ENCODE peak calls at places on chromosomes 5 and 9, in eight cellular contexts. A is glutamatergic neuron, Y is right lobe of liver, Z is fibroblast of mammary gland, W is colonic mucosa, P is stomach, M is GM12878, V is pancreas. I is an unnamed sample.
A peak's percentile ranks its signal among the peaks of the same experiment; 100 is the strongest.

GRCh38 chr5:16179511-16179935 is at the start of gene MARCHF11:
- DNase-seq in A (peak; percentile 75), Y (no peak), Z (no peak), W (no peak), P (no peak), M (no peak), V (peak; percentile 73), I (no peak)

GRCh38 chr9:121692606-121693505 is 41.4 kb downstream of the DAB2IP start:
- DNase-seq in A (no peak), Y (no peak), Z (no peak), W (no peak), P (no peak), M (no peak), V (peak; percentile 52), I (peak; percentile 64)

GRCh38 chr5:78699565-78700143 is 51.1 kb upstream of the LHFPL2 start:
- DNase-seq in A (no peak), Y (no peak), Z (peak; percentile 95), W (peak; percentile 42), P (peak; percentile 57), M (no peak), V (no peak), I (peak; percentile 92)

GRCh38 chr9:110125207-110125751 is 82.7 kb downstream of the C9orf152 start:
- DNase-seq in A (peak; percentile 72), Y (peak; percentile 91), Z (peak; percentile 94), W (peak; percentile 94), P (peak; percentile 86), M (no peak), V (peak; percentile 86), I (peak; percentile 83)

GRCh38 chr9:127033784-127034183 is 88.7 kb downstream of the ANGPTL2 start:
- DNase-seq in A (no peak), Y (no peak), Z (peak; percentile 73), W (no peak), P (no peak), M (no peak), V (no peak), I (no peak)

GRCh38 chr5:91384671-91385430 is 1.7 kb upstream of the ARRDC3 start:
- DNase-seq in A (no peak), Y (no peak), Z (peak; percentile 94), W (peak; percentile 80), P (peak; percentile 40), M (peak; percentile 71), V (no peak), I (peak; percentile 71)

GRCh38 chr5:164597293-164597900 is 1092.0 kb downstream of the MAT2B start:
- DNase-seq in A (peak; percentile 55), Y (no peak), Z (no peak), W (no peak), P (no peak), M (no peak), V (no peak), I (peak; percentile 16)

GRCh38 chr5:6408260-6408596 is 29.9 kb upstream of the MED10 start:
- DNase-seq in A (no peak), Y (no peak), Z (no peak), W (no peak), P (no peak), M (no peak), V (no peak), I (no peak)

GRCh38 chr5:59583810-59584562 is 309.5 kb downstream of the PDE4D start:
- DNase-seq in A (no peak), Y (no peak), Z (no peak), W (peak; percentile 69), P (no peak), M (no peak), V (no peak), I (no peak)

GRCh38 chr9:129811967-129812363 is 9.0 kb downstream of the TOR1B start:
- DNase-seq in A (no peak), Y (no peak), Z (peak; percentile 65), W (no peak), P (no peak), M (no peak), V (no peak), I (no peak)

GRCh38 chr5:107484261-107484660 is 186.5 kb downstream of the EFNA5 start:
- DNase-seq in A (no peak), Y (no peak), Z (peak; percentile 29), W (no peak), P (no peak), M (no peak), V (no peak), I (no peak)

GRCh38 chr5:125829349-125829748 is 593.9 kb upstream of the GRAMD2B start:
- DNase-seq in A (no peak), Y (no peak), Z (no peak), W (no peak), P (no peak), M (no peak), V (no peak), I (no peak)

GRCh38 chr5:75006821-75007536 is 45.4 kb downstream of the GCNT4 start:
- DNase-seq in A (no peak), Y (no peak), Z (no peak), W (no peak), P (no peak), M (no peak), V (no peak), I (no peak)

GRCh38 chr9:68836788-68837187 is 131.7 kb downstream of the PIP5K1B start:
- DNase-seq in A (no peak), Y (no peak), Z (no peak), W (no peak), P (no peak), M (no peak), V (no peak), I (no peak)

GRCh38 chr5:6302684-6303083 is 75.7 kb downstream of the MED10 start:
- DNase-seq in A (no peak), Y (no peak), Z (no peak), W (no peak), P (no peak), M (no peak), V (no peak), I (no peak)

GRCh38 chr9:113556877-113557593 is 93.5 kb downstream of the RGS3 start:
- DNase-seq in A (no peak), Y (peak; percentile 14), Z (peak; percentile 71), W (no peak), P (no peak), M (no peak), V (peak; percentile 9), I (no peak)

GRCh38 chr5:72160959-72161358 is 53.7 kb downstream of the MAP1B start:
- DNase-seq in A (no peak), Y (no peak), Z (peak; percentile 99), W (no peak), P (no peak), M (no peak), V (no peak), I (no peak)

GRCh38 chr5:171484460-171484899 is 65.0 kb downstream of the FGF18 start:
- DNase-seq in A (no peak), Y (no peak), Z (peak; percentile 36), W (peak; percentile 38), P (no peak), M (no peak), V (no peak), I (peak; percentile 57)

GRCh38 chr9:18438300-18438925 is 35.5 kb upstream of the ADAMTSL1 start:
- DNase-seq in A (peak; percentile 49), Y (peak; percentile 54), Z (peak; percentile 41), W (peak; percentile 24), P (peak; percentile 29), M (no peak), V (peak; percentile 35), I (no peak)

GRCh38 chr5:80655231-80655784 is 525 bp upstream of the DHFR start:
- DNase-seq in A (no peak), Y (no peak), Z (peak; percentile 31), W (no peak), P (no peak), M (no peak), V (no peak), I (no peak)

GRCh38 chr5:80653497-80653896 is 955 bp upstream of the MSH3 start:
- DNase-seq in A (no peak), Y (no peak), Z (no peak), W (peak; percentile 29), P (no peak), M (no peak), V (no peak), I (peak; percentile 3)

GRCh38 chr5:80656425-80656824 is 1.6 kb upstream of the DHFR start:
- DNase-seq in A (no peak), Y (no peak), Z (peak; percentile 7), W (no peak), P (no peak), M (no peak), V (no peak), I (no peak)

GRCh38 chr5:80654054-80654390 is 430 bp upstream of the MSH3 start:
- DNase-seq in A (peak; percentile 22), Y (peak; percentile 78), Z (no peak), W (peak; percentile 71), P (no peak), M (no peak), V (no peak), I (peak; percentile 36)

GRCh38 chr5:80654391-80655230 is at the start of the genes DHFR and MSH3:
- DNase-seq in A (peak; percentile 92), Y (peak; percentile 91), Z (peak; percentile 85), W (peak; percentile 90), P (peak; percentile 89), M (peak; percentile 81), V (peak; percentile 89), I (peak; percentile 94)
- TF ChIP-seq CTCF in A (no peak), Y (no peak), Z (no peak), W (no peak), P (no peak), M (peak; percentile 14), V (no peak), I (no peak)

DNA sequence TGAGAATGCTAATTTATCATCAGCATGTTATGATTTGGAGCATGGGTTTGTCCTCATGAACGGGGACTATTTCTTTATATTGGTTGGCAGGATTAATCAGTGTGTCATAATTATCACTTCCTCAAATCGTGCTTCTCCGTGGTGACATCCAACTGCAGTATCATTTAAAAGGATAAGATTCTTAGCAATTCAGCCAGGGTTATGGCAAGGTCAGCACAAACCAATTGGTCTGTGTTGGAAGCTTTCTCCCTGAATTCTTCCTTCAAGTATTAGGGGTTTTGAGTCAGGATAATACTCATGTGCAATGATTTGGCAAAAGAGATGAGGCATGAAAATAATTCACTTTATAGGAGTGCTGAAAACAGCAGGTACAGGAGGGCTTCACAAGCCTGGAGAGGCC is 5.5 kb upstream of the CAMLG start:
- DNase-seq in A (no peak), Y (no peak), Z (no peak), W (no peak), P (no peak), M (no peak), V (no peak), I (no peak)
- TF ChIP-seq CTCF in A (no peak), Y (no peak), Z (no peak), W (no peak), P (no peak), M (no peak), V (no peak), I (no peak)

DNA sequence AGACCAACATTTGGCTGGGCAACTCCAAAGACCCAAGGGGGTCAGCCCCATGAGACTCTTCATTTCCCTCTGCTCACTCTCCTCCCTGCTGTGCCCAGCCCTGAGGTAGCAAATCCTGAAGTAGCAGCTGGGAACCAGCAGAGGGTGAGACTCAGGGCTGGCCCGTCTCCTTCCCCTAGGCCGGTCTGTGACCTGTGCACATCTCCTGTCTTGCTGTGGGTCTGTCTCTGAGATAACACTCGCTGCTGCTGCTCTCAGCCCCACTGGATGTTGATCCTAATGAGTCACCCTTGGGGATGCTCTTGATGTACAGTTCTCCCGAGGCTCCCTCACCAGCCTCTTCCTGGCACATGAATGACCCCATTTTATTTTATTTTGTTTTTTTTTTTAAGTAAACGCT is 7.3 kb upstream of the OR2V1 start:
- DNase-seq in A (no peak), Y (no peak), Z (no peak), W (no peak), P (no peak), M (no peak), V (no peak), I (no peak)
- TF ChIP-seq CTCF in A (no peak), Y (no peak), Z (peak; percentile 9), W (no peak), P (no peak), M (no peak), V (no peak), I (no peak)

GRCh38 chr5:143094087-143094511 is 309.4 kb downstream of the NR3C1 start:
- DNase-seq in A (no peak), Y (no peak), Z (peak; percentile 43), W (no peak), P (no peak), M (no peak), V (no peak), I (no peak)
- TF ChIP-seq CTCF in A (no peak), Y (no peak), Z (no peak), W (no peak), P (no peak), M (no peak), V (no peak), I (no peak)